ENCODE peak calls at places on chromosomes 1 and 21, in nine cellular contexts. L, D, T, H, N, K, X, C and E are unnamed samples.

GRCh38 chr1:201714542-201715276 is 114.2 kb upstream of the IPO9 start:
- DNase-seq in L (peak), D (peak), T (peak), H (peak), N (peak), K (peak), X (no peak), C (peak), E (no peak)

GRCh38 chr1:91402023-91402422 is 2.6 kb downstream of the HFM1 start:
- DNase-seq in L (peak), D (no peak), T (peak), H (no peak), N (no peak), K (peak), X (no peak), C (no peak), E (no peak)

GRCh38 chr1:187621961-187622360 is 793.2 kb downstream of the PLA2G4A start:
- DNase-seq in L (no peak), D (no peak), T (peak), H (peak), N (no peak), K (no peak), X (no peak), C (no peak), E (no peak)

GRCh38 chr21:45166931-45167330 is 92.6 kb downstream of the ADARB1 start:
- DNase-seq in L (no peak), D (no peak), T (no peak), H (no peak), N (no peak), K (no peak), X (no peak), C (no peak), E (no peak)

GRCh38 chr1:237124856-237125462 is 83.0 kb downstream of the RYR2 start:
- DNase-seq in L (peak), D (no peak), T (peak), H (no peak), N (no peak), K (no peak), X (no peak), C (no peak), E (no peak)

GRCh38 chr1:244056602-244057001 is 5.5 kb downstream of the ZBTB18 start:
- DNase-seq in L (no peak), D (no peak), T (peak), H (no peak), N (no peak), K (no peak), X (no peak), C (no peak), E (no peak)

GRCh38 chr1:224929335-224930237 is at the start of gene DNAH14:
- DNase-seq in L (peak), D (peak), T (peak), H (peak), N (peak), K (peak), X (peak), C (peak), E (no peak)

GRCh38 chr1:28897789-28898188 is 16.6 kb upstream of the EPB41 start:
- DNase-seq in L (no peak), D (no peak), T (no peak), H (no peak), N (no peak), K (no peak), X (no peak), C (no peak), E (no peak)

GRCh38 chr21:41750532-41751151 is 16.2 kb downstream of the RIPK4 start:
- DNase-seq in L (peak), D (no peak), T (no peak), H (no peak), N (no peak), K (no peak), X (no peak), C (no peak), E (no peak)

GRCh38 chr1:68379085-68379478 is 70.7 kb downstream of the RPE65 start:
- DNase-seq in L (no peak), D (no peak), T (peak), H (no peak), N (no peak), K (no peak), X (no peak), C (no peak), E (no peak)

GRCh38 chr1:84524590-84524989 is 18.2 kb upstream of the GNG5 start:
- DNase-seq in L (no peak), D (no peak), T (no peak), H (no peak), N (no peak), K (no peak), X (no peak), C (no peak), E (no peak)